ENCODE peak calls at places on chromosomes 6 and 20, in eight cellular contexts. E, B, V, Q, F, Z, G and K are unnamed samples.

GRCh38 chr20:54356726-54357235 is 118.6 kb upstream of the DOK5 start:
- DNase-seq in B (no peak), G (no peak), F (no peak), Z (no peak), E (no peak), Q (no peak), V (no peak), K (no peak)

GRCh38 chr20:45993197-45993951 is 15.3 kb upstream of the MMP9 start:
- DNase-seq in Z (peak; percentile 57), B (no peak), E (peak; percentile 28), G (no peak), F (peak; percentile 40), V (peak; percentile 56), Q (no peak), K (peak; percentile 93)

GRCh38 chr6:52155791-52156576 is 30.2 kb upstream of the IL17A start:
- DNase-seq in Q (no peak), G (peak; percentile 87), E (peak; percentile 51), F (no peak), Z (no peak), B (no peak), V (no peak), K (no peak)

GRCh38 chr6:102717737-102718427 is 1324.4 kb downstream of the GRIK2 start:
- DNase-seq in Q (no peak), G (no peak), B (no peak), V (no peak), Z (no peak), E (peak; percentile 18), F (no peak), K (no peak)

GRCh38 chr6:23728707-23729106 is 397.3 kb upstream of the NRSN1 start:
- DNase-seq in B (no peak), Z (no peak), E (peak; percentile 4), F (no peak), Q (no peak), G (no peak), V (no peak), K (no peak)

GRCh38 chr20:59048681-59049030 is 6.1 kb upstream of the PRELID3B start:
- DNase-seq in F (no peak), G (no peak), E (no peak), Q (no peak), Z (no peak), B (no peak), V (no peak), K (no peak)

GRCh38 chr6:168559574-168560098 is 118.7 kb downstream of the SMOC2 start:
- DNase-seq in G (no peak), F (no peak), Q (no peak), V (no peak), B (no peak), E (no peak), Z (no peak), K (no peak)

GRCh38 chr6:149277621-149278020 is 39.9 kb upstream of the TAB2 start:
- DNase-seq in G (no peak), Q (no peak), Z (no peak), E (no peak), B (no peak), V (no peak), F (no peak), K (no peak)

DNA sequence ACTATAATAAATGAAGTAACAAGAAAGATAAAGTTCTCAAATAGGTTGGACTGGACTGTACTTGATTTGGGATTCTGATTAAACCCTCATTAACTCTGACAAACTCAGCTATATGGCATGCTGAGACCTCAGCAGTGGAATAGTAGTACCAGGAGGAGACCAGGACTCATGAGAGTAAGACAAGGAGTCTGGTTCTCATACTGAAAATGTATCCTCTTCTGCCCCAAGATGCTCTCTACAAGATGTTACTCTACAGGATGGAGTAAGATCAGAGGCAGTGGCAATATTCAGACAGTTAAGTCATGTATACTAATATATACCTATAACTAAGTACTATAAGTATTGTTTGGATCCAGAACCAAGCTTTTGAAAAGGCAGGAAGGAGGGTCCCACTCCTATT is 31.9 kb upstream of the SYNCRIP start:
- DNase-seq in G (no peak), B (no peak), V (no peak), Z (no peak), E (peak; percentile 15), F (no peak), Q (no peak), K (no peak)
- TF ChIP-seq POLR2AphosphoS5 in G (no peak), B (peak; percentile 67), V (peak; percentile 23), Z (no peak), E (no peak), F (no peak), Q (no peak), K (peak; percentile 74)

GRCh38 chr20:24991897-24992419 is 593 bp downstream of the APMAP start:
- DNase-seq in Z (no peak), V (no peak), B (peak; percentile 18), E (peak; percentile 50), G (no peak), F (peak; percentile 56), Q (no peak), K (no peak)

GRCh38 chr20:24990810-24991252 is 1.7 kb downstream of the APMAP start:
- DNase-seq in F (no peak), V (no peak), E (no peak), Z (no peak), Q (no peak), B (no peak), G (no peak), K (no peak)

GRCh38 chr20:24993337-24994185 is 1.0 kb upstream of the APMAP start:
- DNase-seq in V (peak; percentile 57), B (no peak), Q (no peak), Z (no peak), F (no peak), E (no peak), G (no peak), K (no peak)

GRCh38 chr20:24994186-24994465 is 1.6 kb upstream of the APMAP start:
- DNase-seq in Z (no peak), Q (no peak), E (no peak), G (no peak), B (no peak), V (no peak), F (no peak), K (no peak)

DNA sequence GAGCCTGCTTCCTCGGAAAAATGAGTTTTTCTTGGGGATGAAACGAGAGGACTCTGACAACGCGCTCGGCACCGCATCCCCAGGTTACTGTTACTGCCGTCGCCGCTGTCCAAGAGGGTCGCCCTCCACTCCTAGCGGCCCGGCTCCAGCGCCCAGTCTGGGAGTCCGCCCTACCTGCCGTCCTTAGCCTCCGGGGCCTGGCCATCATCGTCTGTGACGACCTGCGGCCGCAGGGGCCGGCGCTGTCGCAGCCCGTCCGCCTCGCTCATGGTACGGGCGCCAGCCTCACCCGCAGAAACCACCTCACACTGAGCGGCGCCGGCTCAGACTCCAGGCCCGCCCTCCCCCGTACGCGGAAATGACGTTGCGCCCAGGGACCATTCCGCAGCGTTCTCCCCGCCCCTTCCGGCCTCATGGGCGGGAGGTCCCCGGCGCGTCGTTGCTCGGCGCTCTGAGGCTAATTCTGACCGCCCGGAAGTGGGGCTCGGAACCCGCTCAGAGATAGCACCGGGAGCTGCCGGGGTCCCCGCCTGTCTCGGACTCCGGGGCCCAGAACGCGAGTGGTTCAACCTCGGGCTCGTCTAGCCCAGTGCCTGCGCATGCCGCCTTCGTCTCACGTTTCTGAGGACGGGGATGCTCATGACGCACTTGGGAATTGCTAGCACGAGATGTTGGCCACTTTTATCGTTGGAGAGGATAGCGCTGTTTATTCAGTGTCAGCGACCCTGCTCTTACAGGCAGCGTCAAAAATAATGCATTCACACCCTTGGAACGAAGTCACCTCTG is at the start of gene APMAP:
- DNase-seq in G (peak; percentile 66), E (peak; percentile 97), Z (peak; percentile 77), Q (no peak), B (peak; percentile 90), V (peak; percentile 94), F (peak; percentile 98), K (peak; percentile 86)
- TF ChIP-seq CTCF in G (no peak), E (no peak), Z (no peak), Q (no peak), B (no peak), V (peak; percentile 24), F (no peak), K (no peak)

GRCh38 chr20:50790651-50791277 is 4.1 kb upstream of the BCAS4 start:
- DNase-seq in G (peak; percentile 51), F (peak; percentile 94), B (peak; percentile 90), Q (peak; percentile 69), Z (peak; percentile 82), V (peak; percentile 88), E (peak; percentile 96), K (peak; percentile 88)

GRCh38 chr20:50788045-50788867 is 6.6 kb upstream of the BCAS4 start:
- DNase-seq in V (peak; percentile 83), F (peak; percentile 57), Z (peak; percentile 51), Q (peak; percentile 81), E (no peak), B (no peak), G (no peak), K (no peak)

GRCh38 chr20:50792708-50793574 is 1.9 kb upstream of the BCAS4 start:
- DNase-seq in V (no peak), F (no peak), Q (no peak), Z (no peak), G (no peak), B (no peak), E (no peak), K (no peak)

GRCh38 chr20:50788868-50789125 is 6.1 kb upstream of the BCAS4 start:
- DNase-seq in G (no peak), Z (no peak), V (no peak), Q (no peak), B (no peak), F (no peak), E (no peak), K (no peak)

DNA sequence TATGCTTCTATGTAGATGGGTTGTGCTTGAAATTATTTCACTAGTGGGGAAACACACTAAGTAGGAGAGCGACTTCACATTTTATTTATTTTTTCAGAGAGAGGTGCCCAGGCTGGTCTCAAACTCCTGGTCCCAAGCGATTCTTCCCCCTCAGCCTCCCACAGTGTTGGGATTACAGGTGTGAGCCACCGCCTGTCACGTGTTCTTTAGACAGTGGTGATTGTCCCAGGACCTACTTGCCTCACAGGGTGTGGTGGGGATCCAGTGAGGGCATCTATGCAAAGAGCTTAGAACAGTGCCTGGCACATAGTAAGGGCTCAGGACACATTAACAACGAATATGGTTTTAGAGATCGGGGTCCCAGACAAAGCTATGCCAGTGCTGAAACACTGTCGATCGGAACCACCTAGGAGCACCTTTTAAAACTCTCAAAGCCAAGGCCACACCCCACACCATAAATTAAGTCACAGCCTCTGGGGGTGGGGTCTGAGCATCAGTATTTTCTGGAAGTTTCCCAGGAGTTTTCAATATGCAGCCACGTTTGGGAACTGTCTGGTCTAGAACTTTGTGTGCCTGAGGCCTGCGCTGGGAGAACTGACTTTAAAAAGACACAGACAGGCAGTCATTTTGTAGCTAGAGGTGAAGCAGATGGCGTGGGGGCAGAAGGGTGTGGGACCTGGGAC is 4.8 kb upstream of the BCAS4 start:
- DNase-seq in V (no peak), Z (no peak), B (no peak), G (no peak), Q (no peak), E (no peak), F (no peak), K (no peak)
- TF ChIP-seq REST in V (no peak), Z (no peak), B (no peak), G (no peak), Q (no peak), E (no peak), F (no peak), K (no peak)

DNA sequence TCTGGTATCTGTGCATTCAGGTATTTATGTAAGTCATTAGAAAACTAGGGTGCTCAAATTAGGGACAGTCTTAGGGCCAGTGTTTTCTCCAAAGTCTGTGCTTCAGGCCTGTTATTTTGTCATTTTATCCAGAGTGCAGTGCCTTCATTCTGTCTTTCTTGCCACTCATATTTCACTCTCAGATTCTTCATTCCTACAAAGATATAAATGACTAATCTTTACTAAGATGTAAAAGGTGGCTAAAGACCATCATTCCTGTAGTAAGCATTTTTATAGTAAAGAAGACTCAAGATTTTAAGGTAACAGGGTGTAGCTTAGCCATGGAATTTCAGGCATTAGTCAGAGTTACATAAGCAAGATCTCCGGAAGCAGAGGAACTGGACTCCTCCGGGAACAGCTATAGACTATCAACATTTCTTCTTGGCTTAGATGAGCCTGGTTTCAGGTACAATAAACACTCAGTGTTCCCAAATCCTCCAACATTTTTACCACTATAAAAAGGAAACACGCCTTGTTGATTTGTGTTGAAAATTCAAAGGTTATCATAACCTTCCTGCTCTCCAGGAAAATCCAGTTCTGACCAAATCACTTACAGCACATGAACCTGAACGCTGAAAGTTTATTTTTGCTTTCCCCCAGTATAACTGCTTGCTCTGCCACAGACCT is 23.8 kb downstream of the SERPINB1 start:
- DNase-seq in E (no peak), F (no peak), Q (no peak), V (no peak), G (no peak), B (no peak), Z (no peak), K (no peak)
- TF ChIP-seq POLR2AphosphoS5 in E (no peak), F (no peak), Q (no peak), V (no peak), G (no peak), B (no peak), Z (peak; percentile 17), K (no peak)